ENCODE peak calls at places on chromosomes 1 and 21, in seven cellular contexts. One of them, this sample, is unnamed.

GRCh38 chr1:1250828-1251284 is 4.3 kb upstream of the C1QTNF12 start:
- DNase-seq in CD4-positive, alpha-beta T cell: peak; percentile 40
- DNase-seq in activated naive CD4-positive, alpha-beta T cell: peak; percentile 66
- DNase-seq in NB4: no peak
- DNase-seq in fibroblast of pulmonary artery: no peak
- DNase-seq in astrocyte of the spinal cord: no peak
- DNase-seq in ELF-1: no peak
- DNase-seq in this sample: no peak

GRCh38 chr1:171295821-171296220 is 18.2 kb upstream of the FMO4 start:
- DNase-seq in CD4-positive, alpha-beta T cell: no peak
- DNase-seq in NB4: no peak
- DNase-seq in ELF-1: no peak
- DNase-seq in activated naive CD4-positive, alpha-beta T cell: no peak
- DNase-seq in fibroblast of pulmonary artery: no peak
- DNase-seq in astrocyte of the spinal cord: no peak
- DNase-seq in this sample: no peak

GRCh38 chr1:207336559-207337467 is 15.3 kb downstream of the CD55 start:
- DNase-seq in CD4-positive, alpha-beta T cell: no peak
- DNase-seq in ELF-1: no peak
- DNase-seq in astrocyte of the spinal cord: peak; percentile 79
- DNase-seq in fibroblast of pulmonary artery: no peak
- DNase-seq in NB4: peak; percentile 15
- DNase-seq in activated naive CD4-positive, alpha-beta T cell: no peak
- DNase-seq in this sample: peak; percentile 64

GRCh38 chr1:41359211-41360073 is 1.8 kb upstream of the FOXO6 start:
- DNase-seq in astrocyte of the spinal cord: peak; percentile 46
- DNase-seq in ELF-1: no peak
- DNase-seq in CD4-positive, alpha-beta T cell: no peak
- DNase-seq in NB4: no peak
- DNase-seq in activated naive CD4-positive, alpha-beta T cell: no peak
- DNase-seq in fibroblast of pulmonary artery: peak; percentile 35
- DNase-seq in this sample: no peak

GRCh38 chr1:63774617-63775417 is 1.0 kb downstream of the ROR1 start:
- DNase-seq in astrocyte of the spinal cord: peak; percentile 56
- DNase-seq in fibroblast of pulmonary artery: peak; percentile 45
- DNase-seq in NB4: no peak
- DNase-seq in activated naive CD4-positive, alpha-beta T cell: no peak
- DNase-seq in ELF-1: peak; percentile 82
- DNase-seq in CD4-positive, alpha-beta T cell: no peak
- DNase-seq in this sample: peak; percentile 82

GRCh38 chr1:101237229-101237837 is 514 bp downstream of the S1PR1 start:
- DNase-seq in NB4: peak; percentile 71
- DNase-seq in ELF-1: peak; percentile 30
- DNase-seq in fibroblast of pulmonary artery: peak; percentile 79
- DNase-seq in CD4-positive, alpha-beta T cell: peak; percentile 36
- DNase-seq in astrocyte of the spinal cord: peak; percentile 64
- DNase-seq in activated naive CD4-positive, alpha-beta T cell: no peak
- DNase-seq in this sample: peak; percentile 68

GRCh38 chr21:21997390-21998333 is 999.5 kb downstream of the NCAM2 start:
- DNase-seq in fibroblast of pulmonary artery: no peak
- DNase-seq in CD4-positive, alpha-beta T cell: no peak
- DNase-seq in ELF-1: peak; percentile 64
- DNase-seq in activated naive CD4-positive, alpha-beta T cell: no peak
- DNase-seq in NB4: no peak
- DNase-seq in astrocyte of the spinal cord: no peak
- DNase-seq in this sample: no peak

GRCh38 chr1:215833936-215834729 is 267.0 kb downstream of the KCTD3 start:
- DNase-seq in astrocyte of the spinal cord: no peak
- DNase-seq in CD4-positive, alpha-beta T cell: no peak
- DNase-seq in activated naive CD4-positive, alpha-beta T cell: no peak
- DNase-seq in fibroblast of pulmonary artery: no peak
- DNase-seq in NB4: no peak
- DNase-seq in ELF-1: no peak
- DNase-seq in this sample: no peak

GRCh38 chr21:42818328-42818749 is 61.0 kb downstream of the WDR4 start:
- DNase-seq in activated naive CD4-positive, alpha-beta T cell: peak; percentile 55
- DNase-seq in fibroblast of pulmonary artery: peak; percentile 66
- DNase-seq in astrocyte of the spinal cord: peak; percentile 50
- DNase-seq in NB4: peak; percentile 62
- DNase-seq in ELF-1: peak; percentile 59
- DNase-seq in CD4-positive, alpha-beta T cell: peak; percentile 63
- DNase-seq in this sample: peak; percentile 68

GRCh38 chr1:203286161-203286984 is 18.9 kb upstream of the BTG2 start:
- DNase-seq in fibroblast of pulmonary artery: no peak
- DNase-seq in ELF-1: no peak
- DNase-seq in CD4-positive, alpha-beta T cell: no peak
- DNase-seq in activated naive CD4-positive, alpha-beta T cell: no peak
- DNase-seq in NB4: peak; percentile 32
- DNase-seq in astrocyte of the spinal cord: no peak
- DNase-seq in this sample: peak; percentile 31

GRCh38 chr1:200082329-200082728 is 54.8 kb downstream of the NR5A2 start:
- DNase-seq in fibroblast of pulmonary artery: no peak
- DNase-seq in ELF-1: no peak
- DNase-seq in astrocyte of the spinal cord: no peak
- DNase-seq in CD4-positive, alpha-beta T cell: no peak
- DNase-seq in activated naive CD4-positive, alpha-beta T cell: no peak
- DNase-seq in NB4: no peak
- DNase-seq in this sample: no peak

GRCh38 chr21:45974073-45975016 is 7.2 kb upstream of the COL6A1 start:
- DNase-seq in NB4: peak; percentile 53
- DNase-seq in CD4-positive, alpha-beta T cell: no peak
- DNase-seq in activated naive CD4-positive, alpha-beta T cell: peak; percentile 39
- DNase-seq in fibroblast of pulmonary artery: peak; percentile 70
- DNase-seq in astrocyte of the spinal cord: peak; percentile 89
- DNase-seq in ELF-1: peak; percentile 57
- DNase-seq in this sample: peak; percentile 62

GRCh38 chr1:206117151-206117948 is at the start of gene AVPR1B:
- DNase-seq in fibroblast of pulmonary artery: peak; percentile 23
- DNase-seq in activated naive CD4-positive, alpha-beta T cell: no peak
- DNase-seq in ELF-1: peak; percentile 50
- DNase-seq in NB4: peak; percentile 43
- DNase-seq in CD4-positive, alpha-beta T cell: no peak
- DNase-seq in astrocyte of the spinal cord: peak; percentile 8
- DNase-seq in this sample: peak; percentile 93

GRCh38 chr21:33244082-33244780 is 14.5 kb downstream of the IFNAR2 start:
- DNase-seq in NB4: peak; percentile 73
- DNase-seq in astrocyte of the spinal cord: no peak
- DNase-seq in fibroblast of pulmonary artery: no peak
- DNase-seq in activated naive CD4-positive, alpha-beta T cell: no peak
- DNase-seq in CD4-positive, alpha-beta T cell: no peak
- DNase-seq in ELF-1: no peak
- DNase-seq in this sample: no peak

GRCh38 chr1:201191723-201192477 is 1.3 kb downstream of the IGFN1 start:
- DNase-seq in CD4-positive, alpha-beta T cell: no peak
- DNase-seq in fibroblast of pulmonary artery: peak; percentile 51
- DNase-seq in ELF-1: no peak
- DNase-seq in astrocyte of the spinal cord: peak; percentile 87
- DNase-seq in NB4: peak; percentile 48
- DNase-seq in activated naive CD4-positive, alpha-beta T cell: no peak
- DNase-seq in this sample: no peak

GRCh38 chr21:35257413-35257812 is 208.3 kb upstream of the RUNX1 start:
- DNase-seq in astrocyte of the spinal cord: peak; percentile 94
- DNase-seq in activated naive CD4-positive, alpha-beta T cell: no peak
- DNase-seq in ELF-1: no peak
- DNase-seq in fibroblast of pulmonary artery: peak; percentile 96
- DNase-seq in CD4-positive, alpha-beta T cell: no peak
- DNase-seq in NB4: no peak
- DNase-seq in this sample: peak; percentile 11

GRCh38 chr1:30379684-30380624 is 343.4 kb downstream of the MATN1 start:
- DNase-seq in NB4: peak; percentile 79
- DNase-seq in astrocyte of the spinal cord: peak; percentile 54
- DNase-seq in fibroblast of pulmonary artery: peak; percentile 76
- DNase-seq in activated naive CD4-positive, alpha-beta T cell: no peak
- DNase-seq in ELF-1: peak; percentile 75
- DNase-seq in CD4-positive, alpha-beta T cell: peak; percentile 13
- DNase-seq in this sample: peak; percentile 90

GRCh38 chr1:59549903-59550302 is 253.0 kb downstream of the FGGY start:
- DNase-seq in ELF-1: no peak
- DNase-seq in CD4-positive, alpha-beta T cell: no peak
- DNase-seq in NB4: peak; percentile 85
- DNase-seq in fibroblast of pulmonary artery: peak; percentile 92
- DNase-seq in activated naive CD4-positive, alpha-beta T cell: no peak
- DNase-seq in astrocyte of the spinal cord: no peak
- DNase-seq in this sample: no peak

GRCh38 chr1:174114788-174115448 is 44.4 kb upstream of the RABGAP1L start:
- DNase-seq in fibroblast of pulmonary artery: peak; percentile 58
- DNase-seq in ELF-1: peak; percentile 69
- DNase-seq in activated naive CD4-positive, alpha-beta T cell: no peak
- DNase-seq in astrocyte of the spinal cord: peak; percentile 36
- DNase-seq in CD4-positive, alpha-beta T cell: no peak
- DNase-seq in NB4: peak; percentile 71
- DNase-seq in this sample: peak; percentile 60

GRCh38 chr1:227424948-227425347 is 106.7 kb upstream of the CDC42BPA start:
- DNase-seq in activated naive CD4-positive, alpha-beta T cell: no peak
- DNase-seq in ELF-1: no peak
- DNase-seq in CD4-positive, alpha-beta T cell: no peak
- DNase-seq in fibroblast of pulmonary artery: no peak
- DNase-seq in astrocyte of the spinal cord: no peak
- DNase-seq in NB4: no peak
- DNase-seq in this sample: no peak

GRCh38 chr1:162091681-162092524 is 22.4 kb downstream of the NOS1AP start:
- DNase-seq in CD4-positive, alpha-beta T cell: no peak
- DNase-seq in ELF-1: peak; percentile 68
- DNase-seq in astrocyte of the spinal cord: peak; percentile 17
- DNase-seq in NB4: no peak
- DNase-seq in activated naive CD4-positive, alpha-beta T cell: no peak
- DNase-seq in fibroblast of pulmonary artery: no peak
- DNase-seq in this sample: peak; percentile 21

GRCh38 chr21:34994646-34995631 is 54.2 kb downstream of the RUNX1 start:
- DNase-seq in astrocyte of the spinal cord: no peak
- DNase-seq in fibroblast of pulmonary artery: no peak
- DNase-seq in CD4-positive, alpha-beta T cell: no peak
- DNase-seq in NB4: peak; percentile 34
- DNase-seq in activated naive CD4-positive, alpha-beta T cell: no peak
- DNase-seq in ELF-1: no peak
- DNase-seq in this sample: no peak

GRCh38 chr1:29471487-29472313 is 235.4 kb downstream of the PTPRU start:
- DNase-seq in fibroblast of pulmonary artery: no peak
- DNase-seq in astrocyte of the spinal cord: no peak
- DNase-seq in ELF-1: peak; percentile 53
- DNase-seq in NB4: no peak
- DNase-seq in CD4-positive, alpha-beta T cell: no peak
- DNase-seq in activated naive CD4-positive, alpha-beta T cell: no peak
- DNase-seq in this sample: peak; percentile 78

GRCh38 chr1:10186453-10187319 is 23.7 kb upstream of the KIF1B start:
- DNase-seq in astrocyte of the spinal cord: no peak
- DNase-seq in ELF-1: no peak
- DNase-seq in activated naive CD4-positive, alpha-beta T cell: no peak
- DNase-seq in NB4: no peak
- DNase-seq in CD4-positive, alpha-beta T cell: no peak
- DNase-seq in fibroblast of pulmonary artery: no peak
- DNase-seq in this sample: no peak

GRCh38 chr1:230770317-230770716 is 23.1 kb downstream of the CAPN9 start:
- DNase-seq in ELF-1: no peak
- DNase-seq in fibroblast of pulmonary artery: no peak
- DNase-seq in activated naive CD4-positive, alpha-beta T cell: no peak
- DNase-seq in astrocyte of the spinal cord: no peak
- DNase-seq in NB4: no peak
- DNase-seq in CD4-positive, alpha-beta T cell: no peak
- DNase-seq in this sample: no peak

GRCh38 chr1:57195436-57195941 is 228.4 kb downstream of the DAB1 start:
- DNase-seq in ELF-1: no peak
- DNase-seq in NB4: no peak
- DNase-seq in fibroblast of pulmonary artery: no peak
- DNase-seq in astrocyte of the spinal cord: no peak
- DNase-seq in CD4-positive, alpha-beta T cell: no peak
- DNase-seq in activated naive CD4-positive, alpha-beta T cell: no peak
- DNase-seq in this sample: no peak

GRCh38 chr1:54356680-54357147 is 49.5 kb downstream of the SSBP3 start:
- DNase-seq in astrocyte of the spinal cord: no peak
- DNase-seq in fibroblast of pulmonary artery: no peak
- DNase-seq in NB4: no peak
- DNase-seq in activated naive CD4-positive, alpha-beta T cell: peak; percentile 34
- DNase-seq in ELF-1: no peak
- DNase-seq in CD4-positive, alpha-beta T cell: peak; percentile 32
- DNase-seq in this sample: peak; percentile 26

GRCh38 chr1:157117527-157118057 is 18.0 kb upstream of the ETV3L start:
- DNase-seq in CD4-positive, alpha-beta T cell: no peak
- DNase-seq in astrocyte of the spinal cord: no peak
- DNase-seq in fibroblast of pulmonary artery: no peak
- DNase-seq in activated naive CD4-positive, alpha-beta T cell: no peak
- DNase-seq in NB4: peak; percentile 51
- DNase-seq in ELF-1: no peak
- DNase-seq in this sample: peak; percentile 22

GRCh38 chr1:118186026-118186425 is 998 bp upstream of the SPAG17 start:
- DNase-seq in ELF-1: peak; percentile 51
- DNase-seq in NB4: no peak
- DNase-seq in astrocyte of the spinal cord: no peak
- DNase-seq in activated naive CD4-positive, alpha-beta T cell: no peak
- DNase-seq in CD4-positive, alpha-beta T cell: no peak
- DNase-seq in fibroblast of pulmonary artery: no peak
- DNase-seq in this sample: no peak

GRCh38 chr21:16773206-16773605 is 739.6 kb upstream of the CXADR start:
- DNase-seq in fibroblast of pulmonary artery: peak; percentile 45
- DNase-seq in astrocyte of the spinal cord: no peak
- DNase-seq in CD4-positive, alpha-beta T cell: no peak
- DNase-seq in activated naive CD4-positive, alpha-beta T cell: no peak
- DNase-seq in ELF-1: no peak
- DNase-seq in NB4: no peak
- DNase-seq in this sample: no peak

GRCh38 chr21:45376459-45377324 is 28.3 kb upstream of the COL18A1 start:
- DNase-seq in astrocyte of the spinal cord: no peak
- DNase-seq in CD4-positive, alpha-beta T cell: no peak
- DNase-seq in NB4: peak; percentile 34
- DNase-seq in ELF-1: no peak
- DNase-seq in activated naive CD4-positive, alpha-beta T cell: no peak
- DNase-seq in fibroblast of pulmonary artery: no peak
- DNase-seq in this sample: no peak

GRCh38 chr1:222588135-222588534 is 1.6 kb downstream of the TAF1A start:
- DNase-seq in fibroblast of pulmonary artery: no peak
- DNase-seq in NB4: no peak
- DNase-seq in activated naive CD4-positive, alpha-beta T cell: no peak
- DNase-seq in astrocyte of the spinal cord: no peak
- DNase-seq in CD4-positive, alpha-beta T cell: no peak
- DNase-seq in ELF-1: no peak
- DNase-seq in this sample: no peak

GRCh38 chr21:41135715-41136114 is 32.2 kb upstream of the BACE2 start:
- DNase-seq in fibroblast of pulmonary artery: no peak
- DNase-seq in ELF-1: no peak
- DNase-seq in CD4-positive, alpha-beta T cell: no peak
- DNase-seq in astrocyte of the spinal cord: no peak
- DNase-seq in activated naive CD4-positive, alpha-beta T cell: no peak
- DNase-seq in NB4: no peak
- DNase-seq in this sample: no peak

GRCh38 chr1:150476754-150477153 is 10.5 kb upstream of the TARS2 start:
- DNase-seq in ELF-1: no peak
- DNase-seq in astrocyte of the spinal cord: no peak
- DNase-seq in CD4-positive, alpha-beta T cell: no peak
- DNase-seq in NB4: no peak
- DNase-seq in fibroblast of pulmonary artery: no peak
- DNase-seq in activated naive CD4-positive, alpha-beta T cell: no peak
- DNase-seq in this sample: peak; percentile 43

GRCh38 chr1:30696831-30697230 is 26.6 kb downstream of the MATN1 start:
- DNase-seq in activated naive CD4-positive, alpha-beta T cell: no peak
- DNase-seq in astrocyte of the spinal cord: no peak
- DNase-seq in fibroblast of pulmonary artery: no peak
- DNase-seq in ELF-1: no peak
- DNase-seq in NB4: no peak
- DNase-seq in CD4-positive, alpha-beta T cell: no peak
- DNase-seq in this sample: no peak

GRCh38 chr1:156859523-156860112 is 701 bp upstream of the INSRR start:
- DNase-seq in CD4-positive, alpha-beta T cell: peak; percentile 28
- DNase-seq in fibroblast of pulmonary artery: peak; percentile 17
- DNase-seq in NB4: no peak
- DNase-seq in activated naive CD4-positive, alpha-beta T cell: no peak
- DNase-seq in ELF-1: peak; percentile 62
- DNase-seq in astrocyte of the spinal cord: peak; percentile 19
- DNase-seq in this sample: peak; percentile 36

GRCh38 chr1:179083031-179083345 is 1.1 kb downstream of the TOR3A start:
- DNase-seq in CD4-positive, alpha-beta T cell: peak; percentile 8
- DNase-seq in ELF-1: no peak
- DNase-seq in activated naive CD4-positive, alpha-beta T cell: no peak
- DNase-seq in NB4: peak; percentile 78
- DNase-seq in fibroblast of pulmonary artery: peak; percentile 29
- DNase-seq in astrocyte of the spinal cord: no peak
- DNase-seq in this sample: no peak